ENCODE peak calls at places on chromosome 5, in ten cellular contexts. B, Y, T, S, C, K, W, I, M and G are unnamed samples.

GRCh38 chr5:7577381-7577780 is 181.4 kb downstream of the ADCY2 start:
- DNase-seq in S (no peak), M (no peak), C (no peak), W (no peak), B (no peak), T (no peak), I (no peak), Y (no peak), K (no peak), G (no peak)

GRCh38 chr5:111383288-111383970 is 128.9 kb downstream of the STARD4 start:
- DNase-seq in I (no peak), W (no peak), T (no peak), M (no peak), B (peak; percentile 27), C (no peak), S (no peak), K (no peak), Y (no peak), G (no peak)

GRCh38 chr5:58462623-58463230 is 2.8 kb upstream of the PLK2 start:
- DNase-seq in M (peak; percentile 43), S (peak; percentile 18), C (peak; percentile 60), B (peak; percentile 83), I (peak; percentile 10), T (peak; percentile 84), Y (peak; percentile 78), W (peak; percentile 62), K (no peak), G (no peak)

GRCh38 chr5:56516936-56517521 is 283.9 kb upstream of the ANKRD55 start:
- DNase-seq in T (no peak), C (no peak), K (no peak), S (no peak), W (no peak), B (peak; percentile 36), Y (peak; percentile 28), M (no peak), I (no peak), G (no peak)

GRCh38 chr5:16131878-16132277 is 47.7 kb downstream of the MARCHF11 start:
- DNase-seq in W (no peak), B (no peak), Y (no peak), S (no peak), T (no peak), M (no peak), K (no peak), I (no peak), C (no peak), G (no peak)

GRCh38 chr5:5511904-5512416 is 89.5 kb downstream of the ICE1 start:
- DNase-seq in B (no peak), Y (no peak), S (no peak), I (no peak), M (no peak), C (no peak), T (no peak), K (no peak), W (no peak), G (no peak)

GRCh38 chr5:14061106-14061505 is 82.0 kb upstream of the TRIO start:
- DNase-seq in K (no peak), I (peak; percentile 65), S (no peak), M (no peak), C (no peak), B (no peak), T (no peak), W (no peak), Y (no peak), G (no peak)

GRCh38 chr5:81856948-81857928 is 106.3 kb upstream of the SSBP2 start:
- DNase-seq in I (peak; percentile 46), T (peak; percentile 64), W (peak; percentile 27), Y (peak; percentile 29), M (no peak), B (peak; percentile 11), K (no peak), C (no peak), S (no peak), G (no peak)

GRCh38 chr5:74903165-74903787 is 37.1 kb upstream of the FAM169A start:
- DNase-seq in Y (peak; percentile 77), I (peak; percentile 86), T (peak; percentile 59), K (no peak), W (peak; percentile 27), C (no peak), B (peak; percentile 15), M (no peak), S (peak; percentile 16), G (no peak)

GRCh38 chr5:179178016-179178575 is 117.9 kb downstream of the ZNF354C start:
- DNase-seq in Y (no peak), I (no peak), B (no peak), K (no peak), M (no peak), S (no peak), W (no peak), C (no peak), T (no peak), G (no peak)

GRCh38 chr5:140633081-140633471 is at the start of gene CD14:
- DNase-seq in C (peak; percentile 39), K (peak; percentile 73), I (no peak), M (no peak), S (no peak), W (no peak), Y (no peak), T (no peak), B (peak; percentile 48), G (no peak)

GRCh38 chr5:109743770-109744212 is 54.1 kb downstream of the MAN2A1 start:
- DNase-seq in C (peak; percentile 97), M (peak; percentile 34), S (no peak), T (no peak), B (peak; percentile 97), Y (peak; percentile 10), I (peak; percentile 58), K (no peak), W (no peak), G (peak; percentile 76)

GRCh38 chr5:147611483-147611882 is 101.6 kb upstream of the DPYSL3 start:
- DNase-seq in Y (no peak), B (no peak), C (no peak), W (no peak), S (no peak), K (no peak), I (peak; percentile 26), M (no peak), T (no peak), G (no peak)

GRCh38 chr5:177477701-177478477 is 4.5 kb upstream of the DBN1 start:
- DNase-seq in B (peak; percentile 44), I (no peak), S (no peak), T (no peak), M (no peak), Y (no peak), C (no peak), W (no peak), K (no peak), G (no peak)

GRCh38 chr5:149442563-149443182 is 63.6 kb upstream of the IL17B start:
- DNase-seq in Y (peak; percentile 90), W (peak; percentile 30), T (peak; percentile 92), M (no peak), C (peak; percentile 63), I (peak; percentile 83), K (peak; percentile 82), S (peak; percentile 55), B (peak; percentile 80), G (no peak)

GRCh38 chr5:151622367-151623097 is 31.4 kb upstream of the FAT2 start:
- DNase-seq in C (peak; percentile 13), I (no peak), Y (peak; percentile 30), T (no peak), B (no peak), M (no peak), K (no peak), W (no peak), S (no peak), G (no peak)

GRCh38 chr5:133460172-133460758 is 152.1 kb downstream of the FSTL4 start:
- DNase-seq in C (no peak), I (peak; percentile 94), M (no peak), Y (no peak), T (peak; percentile 78), B (peak; percentile 10), S (peak; percentile 17), W (peak; percentile 10), K (no peak), G (no peak)

GRCh38 chr5:39255406-39255805 is 36.0 kb upstream of the FYB1 start:
- DNase-seq in W (no peak), S (no peak), K (no peak), I (no peak), T (no peak), Y (no peak), C (no peak), M (no peak), B (no peak), G (no peak)

GRCh38 chr5:157265714-157266285 is at the start of gene CYFIP2:
- DNase-seq in I (peak; percentile 94), W (peak; percentile 86), K (no peak), T (peak; percentile 96), M (no peak), B (no peak), Y (peak; percentile 89), S (peak; percentile 87), C (no peak), G (no peak)

GRCh38 chr5:65366655-65367054 is 115.1 kb downstream of the ADAMTS6 start:
- DNase-seq in K (no peak), B (no peak), S (no peak), Y (peak; percentile 15), W (no peak), I (no peak), T (no peak), M (no peak), C (no peak), G (no peak)

GRCh38 chr5:81067406-81067805 is 107.2 kb downstream of the RASGRF2 start:
- DNase-seq in M (no peak), W (no peak), S (no peak), C (no peak), B (no peak), Y (no peak), T (no peak), I (no peak), K (no peak), G (no peak)